ENCODE peak calls at places on chromosomes 12 and 14, in nine cellular contexts. One of them, this sample, is unnamed.

GRCh38 chr14:85536835-85537195 is 6.9 kb downstream of the FLRT2 start:
- DNase-seq in A673: peak; percentile 61
- DNase-seq in cardiac muscle cell: no peak
- DNase-seq in A549: no peak
- DNase-seq in transverse colon: no peak
- DNase-seq in neuronal stem cell: no peak
- DNase-seq in esophagus squamous epithelium: no peak
- DNase-seq in BE2C: no peak
- DNase-seq in colonic mucosa: no peak
- DNase-seq in this sample: no peak

GRCh38 chr14:89959853-89960493 is 4.2 kb downstream of the TDP1 start:
- DNase-seq in A673: no peak
- DNase-seq in cardiac muscle cell: no peak
- DNase-seq in A549: no peak
- DNase-seq in transverse colon: no peak
- DNase-seq in neuronal stem cell: no peak
- DNase-seq in esophagus squamous epithelium: no peak
- DNase-seq in BE2C: no peak
- DNase-seq in colonic mucosa: no peak
- DNase-seq in this sample: peak; percentile 61

GRCh38 chr12:67442347-67442841 is 173.2 kb downstream of the CAND1 start:
- DNase-seq in A673: no peak
- DNase-seq in cardiac muscle cell: no peak
- DNase-seq in A549: no peak
- DNase-seq in transverse colon: peak; percentile 37
- DNase-seq in neuronal stem cell: no peak
- DNase-seq in esophagus squamous epithelium: no peak
- DNase-seq in BE2C: peak; percentile 53
- DNase-seq in colonic mucosa: no peak
- DNase-seq in this sample: no peak

GRCh38 chr12:45254254-45254653 is 38.4 kb downstream of the ANO6 start:
- DNase-seq in A673: no peak
- DNase-seq in cardiac muscle cell: no peak
- DNase-seq in A549: no peak
- DNase-seq in transverse colon: no peak
- DNase-seq in neuronal stem cell: no peak
- DNase-seq in esophagus squamous epithelium: no peak
- DNase-seq in BE2C: no peak
- DNase-seq in colonic mucosa: no peak
- DNase-seq in this sample: no peak

GRCh38 chr14:102593841-102594170 is 1.4 kb downstream of the RCOR1 start:
- DNase-seq in A673: no peak
- DNase-seq in cardiac muscle cell: no peak
- DNase-seq in A549: no peak
- DNase-seq in transverse colon: no peak
- DNase-seq in neuronal stem cell: no peak
- DNase-seq in esophagus squamous epithelium: no peak
- DNase-seq in BE2C: no peak
- DNase-seq in colonic mucosa: no peak
- DNase-seq in this sample: no peak

GRCh38 chr14:103273847-103274615 is 60.0 kb upstream of the EIF5 start:
- DNase-seq in A673: no peak
- DNase-seq in cardiac muscle cell: no peak
- DNase-seq in A549: no peak
- DNase-seq in transverse colon: no peak
- DNase-seq in neuronal stem cell: no peak
- DNase-seq in esophagus squamous epithelium: no peak
- DNase-seq in BE2C: no peak
- DNase-seq in colonic mucosa: peak; percentile 16
- DNase-seq in this sample: no peak

GRCh38 chr12:62575036-62575435 is 108.4 kb downstream of the MON2 start:
- DNase-seq in A673: no peak
- DNase-seq in cardiac muscle cell: no peak
- DNase-seq in A549: no peak
- DNase-seq in transverse colon: no peak
- DNase-seq in neuronal stem cell: no peak
- DNase-seq in esophagus squamous epithelium: no peak
- DNase-seq in BE2C: no peak
- DNase-seq in colonic mucosa: no peak
- DNase-seq in this sample: no peak

GRCh38 chr12:59408431-59408830 is 187.4 kb upstream of the SLC16A7 start:
- DNase-seq in A673: no peak
- DNase-seq in cardiac muscle cell: no peak
- DNase-seq in A549: no peak
- DNase-seq in transverse colon: no peak
- DNase-seq in neuronal stem cell: no peak
- DNase-seq in esophagus squamous epithelium: no peak
- DNase-seq in BE2C: no peak
- DNase-seq in colonic mucosa: no peak
- DNase-seq in this sample: no peak

GRCh38 chr14:49882826-49883694 is 9.8 kb upstream of the ARF6 start:
- DNase-seq in A673: no peak
- DNase-seq in cardiac muscle cell: no peak
- DNase-seq in A549: no peak
- DNase-seq in transverse colon: no peak
- DNase-seq in neuronal stem cell: no peak
- DNase-seq in esophagus squamous epithelium: no peak
- DNase-seq in BE2C: no peak
- DNase-seq in colonic mucosa: peak; percentile 18
- DNase-seq in this sample: no peak

GRCh38 chr12:57096099-57096572 is 7.2 kb downstream of the NAB2 start:
- DNase-seq in A673: no peak
- DNase-seq in cardiac muscle cell: no peak
- DNase-seq in A549: no peak
- DNase-seq in transverse colon: no peak
- DNase-seq in neuronal stem cell: no peak
- DNase-seq in esophagus squamous epithelium: no peak
- DNase-seq in BE2C: no peak
- DNase-seq in colonic mucosa: no peak
- DNase-seq in this sample: no peak

GRCh38 chr12:11576104-11576503 is 73.4 kb upstream of the ETV6 start:
- DNase-seq in A673: peak; percentile 35
- DNase-seq in cardiac muscle cell: no peak
- DNase-seq in A549: peak; percentile 22
- DNase-seq in transverse colon: no peak
- DNase-seq in neuronal stem cell: no peak
- DNase-seq in esophagus squamous epithelium: no peak
- DNase-seq in BE2C: no peak
- DNase-seq in colonic mucosa: peak; percentile 33
- DNase-seq in this sample: no peak

GRCh38 chr12:79886917-79887519 is 47.9 kb downstream of the PPP1R12A start:
- DNase-seq in A673: peak; percentile 71
- DNase-seq in cardiac muscle cell: no peak
- DNase-seq in A549: peak; percentile 65
- DNase-seq in transverse colon: no peak
- DNase-seq in neuronal stem cell: no peak
- DNase-seq in esophagus squamous epithelium: no peak
- DNase-seq in BE2C: no peak
- DNase-seq in colonic mucosa: no peak
- DNase-seq in this sample: no peak

GRCh38 chr14:75453817-75454434 is 26.1 kb downstream of the JDP2 start:
- DNase-seq in A673: no peak
- DNase-seq in cardiac muscle cell: no peak
- DNase-seq in A549: no peak
- DNase-seq in transverse colon: no peak
- DNase-seq in neuronal stem cell: no peak
- DNase-seq in esophagus squamous epithelium: no peak
- DNase-seq in BE2C: no peak
- DNase-seq in colonic mucosa: no peak
- DNase-seq in this sample: peak; percentile 16

GRCh38 chr14:75452900-75453816 is 25.3 kb downstream of the JDP2 start:
- DNase-seq in A673: peak; percentile 48
- DNase-seq in cardiac muscle cell: peak; percentile 79
- DNase-seq in A549: peak; percentile 80
- DNase-seq in transverse colon: peak; percentile 50
- DNase-seq in neuronal stem cell: peak; percentile 89
- DNase-seq in esophagus squamous epithelium: no peak
- DNase-seq in BE2C: no peak
- DNase-seq in colonic mucosa: no peak
- DNase-seq in this sample: no peak

GRCh38 chr14:75450381-75451276 is 22.8 kb downstream of the JDP2 start:
- DNase-seq in A673: no peak
- DNase-seq in cardiac muscle cell: no peak
- DNase-seq in A549: no peak
- DNase-seq in transverse colon: peak; percentile 78
- DNase-seq in neuronal stem cell: no peak
- DNase-seq in esophagus squamous epithelium: no peak
- DNase-seq in BE2C: no peak
- DNase-seq in colonic mucosa: peak; percentile 82
- DNase-seq in this sample: no peak

GRCh38 chr14:75449703-75450102 is 21.9 kb downstream of the JDP2 start:
- DNase-seq in A673: no peak
- DNase-seq in cardiac muscle cell: no peak
- DNase-seq in A549: no peak
- DNase-seq in transverse colon: no peak
- DNase-seq in neuronal stem cell: no peak
- DNase-seq in esophagus squamous epithelium: no peak
- DNase-seq in BE2C: no peak
- DNase-seq in colonic mucosa: peak; percentile 62
- DNase-seq in this sample: no peak

DNA sequence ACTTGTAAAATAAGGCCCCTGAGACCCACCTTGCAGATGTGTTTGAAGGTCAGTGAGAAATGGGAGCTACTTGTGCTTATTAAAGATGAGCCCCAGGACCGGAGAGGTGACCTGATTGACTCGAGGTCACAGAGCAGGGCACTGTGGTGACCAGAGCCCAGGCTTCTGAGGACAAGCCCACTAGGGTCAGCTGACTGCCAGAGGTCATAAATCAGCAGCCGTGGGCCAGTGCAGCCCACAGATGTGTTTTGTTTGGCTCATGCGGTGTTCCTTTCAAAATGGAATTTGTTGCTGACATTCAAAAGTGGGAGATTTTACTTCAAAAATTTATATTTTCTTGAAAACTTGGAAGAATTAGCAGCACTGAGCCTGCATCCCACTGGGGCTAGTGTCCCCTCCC is 24.5 kb downstream of the JDP2 start:
- DNase-seq in A673: no peak
- DNase-seq in cardiac muscle cell: no peak
- DNase-seq in A549: no peak
- DNase-seq in transverse colon: no peak
- DNase-seq in neuronal stem cell: no peak
- DNase-seq in esophagus squamous epithelium: no peak
- DNase-seq in BE2C: no peak
- DNase-seq in colonic mucosa: no peak
- DNase-seq in this sample: no peak
- H3K4me1 ChIP-seq in A673: peaks cover 8% of the 10 kb centered on the region
- H3K4me1 ChIP-seq in cardiac muscle cell: peaks cover 26% of the 10 kb centered on the region
- H3K4me1 ChIP-seq in A549: peaks cover 90% of the 10 kb centered on the region
- H3K4me1 ChIP-seq in transverse colon: peaks cover 59% of the 10 kb centered on the region
- H3K4me1 ChIP-seq in neuronal stem cell: peaks cover 67% of the 10 kb centered on the region
- H3K4me1 ChIP-seq in esophagus squamous epithelium: peaks cover 60% of the 10 kb centered on the region
- H3K4me1 ChIP-seq in BE2C: no peaks in the 10 kb centered on the region
- H3K4me1 ChIP-seq in colonic mucosa: peaks cover 18% of the 10 kb centered on the region
- H3K4me1 ChIP-seq in this sample: no peaks in the 10 kb centered on the region

DNA sequence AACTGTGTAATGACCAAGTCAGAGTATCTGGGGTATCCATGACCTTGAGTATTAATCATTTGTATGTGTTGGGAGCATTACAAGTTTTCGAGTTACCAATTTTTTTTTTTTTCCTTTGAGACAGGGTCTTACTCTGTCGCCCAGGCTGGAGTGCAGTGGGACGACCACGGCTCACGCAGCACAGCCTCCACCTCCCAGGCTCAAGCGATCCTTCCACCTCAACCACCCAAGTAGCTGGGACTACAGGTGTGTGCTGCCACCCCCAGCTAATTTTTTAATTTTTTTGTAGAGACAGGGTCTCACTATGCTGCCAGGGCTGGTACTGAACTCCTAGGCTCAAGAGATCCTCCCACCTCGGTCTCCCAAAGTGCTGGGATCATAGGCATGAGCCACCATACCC is 19.7 kb downstream of the SSH1 start:
- DNase-seq in A673: no peak
- DNase-seq in cardiac muscle cell: no peak
- DNase-seq in A549: no peak
- DNase-seq in transverse colon: no peak
- DNase-seq in neuronal stem cell: no peak
- DNase-seq in esophagus squamous epithelium: no peak
- DNase-seq in BE2C: no peak
- DNase-seq in colonic mucosa: no peak
- DNase-seq in this sample: no peak
- H3K4me1 ChIP-seq in A673: peaks cover 28% of the 10 kb centered on the region
- H3K4me1 ChIP-seq in cardiac muscle cell: peaks cover 40% of the 10 kb centered on the region
- H3K4me1 ChIP-seq in A549: peaks cover 75% of the 10 kb centered on the region
- H3K4me1 ChIP-seq in transverse colon: peaks cover 22% of the 10 kb centered on the region
- H3K4me1 ChIP-seq in neuronal stem cell: peaks cover 24% of the 10 kb centered on the region
- H3K4me1 ChIP-seq in esophagus squamous epithelium: peaks cover 53% of the 10 kb centered on the region
- H3K4me1 ChIP-seq in BE2C: peaks cover 17% of the 10 kb centered on the region
- H3K4me1 ChIP-seq in colonic mucosa: peaks cover 11% of the 10 kb centered on the region
- H3K4me1 ChIP-seq in this sample: peaks cover 18% of the 10 kb centered on the region

DNA sequence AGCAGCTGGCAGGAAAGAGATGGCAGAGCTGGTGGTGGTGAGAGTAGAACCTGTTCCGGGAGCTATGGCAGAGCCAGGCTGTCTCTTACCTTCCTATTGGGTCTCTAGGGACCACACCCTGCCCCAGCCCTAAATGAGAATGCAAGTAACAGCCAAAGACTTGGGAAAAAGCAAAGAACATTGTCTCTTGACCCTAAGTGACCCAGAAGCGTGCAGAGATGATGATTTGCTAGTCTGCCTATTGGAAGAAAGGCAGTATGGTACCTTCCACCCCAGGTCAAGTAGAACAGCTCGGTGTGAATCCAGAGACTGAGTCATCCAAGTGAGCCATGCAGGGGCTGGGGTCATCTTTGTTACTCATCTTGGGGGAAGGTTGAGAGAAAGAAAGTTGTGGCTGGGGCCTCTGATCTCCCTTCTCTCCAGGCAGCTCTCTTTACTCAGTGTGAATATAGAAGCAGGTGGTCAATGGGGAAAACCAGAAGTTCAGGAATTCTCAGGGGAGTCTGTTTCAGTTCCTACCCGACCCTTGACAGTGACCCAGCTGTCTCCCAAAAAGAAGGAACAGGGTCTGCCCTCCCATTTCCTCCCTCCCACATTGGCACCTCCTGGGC is 1.7 kb downstream of the BLOC1S1 start:
- DNase-seq in A673: no peak
- DNase-seq in cardiac muscle cell: no peak
- DNase-seq in A549: no peak
- DNase-seq in transverse colon: peak; percentile 63
- DNase-seq in neuronal stem cell: no peak
- DNase-seq in esophagus squamous epithelium: no peak
- DNase-seq in BE2C: no peak
- DNase-seq in colonic mucosa: peak; percentile 78
- DNase-seq in this sample: no peak
- H3K4me1 ChIP-seq in A673: peaks cover 40% of the 10 kb centered on the region
- H3K4me1 ChIP-seq in cardiac muscle cell: peaks cover 7% of the 10 kb centered on the region
- H3K4me1 ChIP-seq in A549: peaks cover 54% of the 10 kb centered on the region
- H3K4me1 ChIP-seq in transverse colon: peaks cover 38% of the 10 kb centered on the region
- H3K4me1 ChIP-seq in neuronal stem cell: peaks cover 26% of the 10 kb centered on the region
- H3K4me1 ChIP-seq in esophagus squamous epithelium: peaks cover 40% of the 10 kb centered on the region
- H3K4me1 ChIP-seq in BE2C: peaks cover 3% of the 10 kb centered on the region
- H3K4me1 ChIP-seq in colonic mucosa: peaks cover 45% of the 10 kb centered on the region
- H3K4me1 ChIP-seq in this sample: peaks cover 19% of the 10 kb centered on the region

DNA sequence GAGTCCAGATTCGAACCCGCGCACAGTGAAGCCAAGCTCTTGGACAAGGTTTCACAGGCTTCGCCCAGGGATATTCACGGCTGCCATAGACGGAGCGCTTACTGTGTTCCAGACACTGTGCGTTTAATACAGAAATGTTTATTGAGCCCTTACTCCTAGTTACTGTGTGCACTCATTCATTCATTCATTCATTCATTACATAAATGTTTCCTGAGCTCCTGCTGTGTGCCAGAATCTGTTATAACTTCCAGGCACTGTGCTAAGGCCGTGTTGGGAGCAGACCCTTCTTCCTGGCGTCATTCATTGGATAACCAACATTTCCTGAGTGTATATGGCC is 734 bp upstream of the MED13L start:
- DNase-seq in A673: no peak
- DNase-seq in cardiac muscle cell: no peak
- DNase-seq in A549: peak; percentile 45
- DNase-seq in transverse colon: no peak
- DNase-seq in neuronal stem cell: no peak
- DNase-seq in esophagus squamous epithelium: no peak
- DNase-seq in BE2C: no peak
- DNase-seq in colonic mucosa: no peak
- DNase-seq in this sample: no peak
- H3K4me1 ChIP-seq in A673: peaks cover 24% of the 10 kb centered on the region
- H3K4me1 ChIP-seq in cardiac muscle cell: peaks cover 20% of the 10 kb centered on the region
- H3K4me1 ChIP-seq in A549: peaks cover 36% of the 10 kb centered on the region
- H3K4me1 ChIP-seq in transverse colon: peaks cover 17% of the 10 kb centered on the region
- H3K4me1 ChIP-seq in neuronal stem cell: peaks cover 13% of the 10 kb centered on the region
- H3K4me1 ChIP-seq in esophagus squamous epithelium: peaks cover 15% of the 10 kb centered on the region
- H3K4me1 ChIP-seq in BE2C: peaks cover 5% of the 10 kb centered on the region
- H3K4me1 ChIP-seq in colonic mucosa: peaks cover 6% of the 10 kb centered on the region
- H3K4me1 ChIP-seq in this sample: peaks cover 13% of the 10 kb centered on the region